ENCODE peak calls at places on chromosomes 3 and 15, in seven cellular contexts. One of them, this sample, is unnamed.

GRCh38 chr15:36507458-36507857 is 72.0 kb upstream of the CDIN1 start:
- DNase-seq in CD8-positive, alpha-beta T cell: no peak
- DNase-seq in fibroblast of pulmonary artery: no peak
- DNase-seq in left lung: no peak
- DNase-seq in cardiac muscle cell: no peak
- DNase-seq in dorsolateral prefrontal cortex: no peak
- DNase-seq in HL-60: no peak
- DNase-seq in this sample: no peak

GRCh38 chr3:76415384-76415783 is 624.5 kb upstream of the ROBO2 start:
- DNase-seq in CD8-positive, alpha-beta T cell: no peak
- DNase-seq in fibroblast of pulmonary artery: no peak
- DNase-seq in left lung: no peak
- DNase-seq in cardiac muscle cell: no peak
- DNase-seq in dorsolateral prefrontal cortex: no peak
- DNase-seq in HL-60: no peak
- DNase-seq in this sample: no peak

GRCh38 chr3:71805691-71806090 is 20.7 kb upstream of the PROK2 start:
- DNase-seq in CD8-positive, alpha-beta T cell: no peak
- DNase-seq in fibroblast of pulmonary artery: no peak
- DNase-seq in left lung: no peak
- DNase-seq in cardiac muscle cell: no peak
- DNase-seq in dorsolateral prefrontal cortex: no peak
- DNase-seq in HL-60: no peak
- DNase-seq in this sample: no peak

GRCh38 chr3:134527037-134527436 is 41.2 kb downstream of the CEP63 start:
- DNase-seq in CD8-positive, alpha-beta T cell: no peak
- DNase-seq in fibroblast of pulmonary artery: no peak
- DNase-seq in left lung: peak
- DNase-seq in cardiac muscle cell: no peak
- DNase-seq in dorsolateral prefrontal cortex: no peak
- DNase-seq in HL-60: peak
- DNase-seq in this sample: no peak

GRCh38 chr15:31379042-31379441 is 52.4 kb downstream of the KLF13 start:
- DNase-seq in CD8-positive, alpha-beta T cell: no peak
- DNase-seq in fibroblast of pulmonary artery: no peak
- DNase-seq in left lung: no peak
- DNase-seq in cardiac muscle cell: no peak
- DNase-seq in dorsolateral prefrontal cortex: no peak
- DNase-seq in HL-60: no peak
- DNase-seq in this sample: no peak

GRCh38 chr15:41153733-41154132 is 37.7 kb upstream of the INO80 start:
- DNase-seq in CD8-positive, alpha-beta T cell: no peak
- DNase-seq in fibroblast of pulmonary artery: no peak
- DNase-seq in left lung: no peak
- DNase-seq in cardiac muscle cell: no peak
- DNase-seq in dorsolateral prefrontal cortex: no peak
- DNase-seq in HL-60: no peak
- DNase-seq in this sample: no peak

GRCh38 chr15:85543741-85544155 is 163.3 kb downstream of the AKAP13 start:
- DNase-seq in CD8-positive, alpha-beta T cell: peak
- DNase-seq in fibroblast of pulmonary artery: no peak
- DNase-seq in left lung: peak
- DNase-seq in cardiac muscle cell: no peak
- DNase-seq in dorsolateral prefrontal cortex: no peak
- DNase-seq in HL-60: peak
- DNase-seq in this sample: no peak

GRCh38 chr3:46729038-46729437 is 11.4 kb upstream of the PRSS50 start:
- DNase-seq in CD8-positive, alpha-beta T cell: no peak
- DNase-seq in fibroblast of pulmonary artery: no peak
- DNase-seq in left lung: no peak
- DNase-seq in cardiac muscle cell: no peak
- DNase-seq in dorsolateral prefrontal cortex: no peak
- DNase-seq in HL-60: no peak
- DNase-seq in this sample: no peak

GRCh38 chr3:122484985-122485384 is 29.8 kb downstream of the KPNA1 start:
- DNase-seq in CD8-positive, alpha-beta T cell: no peak
- DNase-seq in fibroblast of pulmonary artery: peak
- DNase-seq in left lung: no peak
- DNase-seq in cardiac muscle cell: no peak
- DNase-seq in dorsolateral prefrontal cortex: no peak
- DNase-seq in HL-60: no peak
- DNase-seq in this sample: no peak

GRCh38 chr15:44598892-44599291 is 61.9 kb downstream of the EIF3J start:
- DNase-seq in CD8-positive, alpha-beta T cell: no peak
- DNase-seq in fibroblast of pulmonary artery: peak
- DNase-seq in left lung: no peak
- DNase-seq in cardiac muscle cell: no peak
- DNase-seq in dorsolateral prefrontal cortex: no peak
- DNase-seq in HL-60: no peak
- DNase-seq in this sample: no peak

GRCh38 chr3:79263423-79263822 is 504.4 kb downstream of the ROBO1 start:
- DNase-seq in CD8-positive, alpha-beta T cell: no peak
- DNase-seq in fibroblast of pulmonary artery: peak
- DNase-seq in left lung: no peak
- DNase-seq in cardiac muscle cell: no peak
- DNase-seq in dorsolateral prefrontal cortex: no peak
- DNase-seq in HL-60: no peak
- DNase-seq in this sample: no peak

GRCh38 chr3:11774296-11774877 is 72.3 kb downstream of the TAMM41 start:
- DNase-seq in CD8-positive, alpha-beta T cell: no peak
- DNase-seq in fibroblast of pulmonary artery: peak
- DNase-seq in left lung: no peak
- DNase-seq in cardiac muscle cell: peak
- DNase-seq in dorsolateral prefrontal cortex: peak
- DNase-seq in HL-60: no peak
- DNase-seq in this sample: peak

GRCh38 chr15:39881790-39882189 is 38.3 kb downstream of the GPR176 start:
- DNase-seq in CD8-positive, alpha-beta T cell: no peak
- DNase-seq in fibroblast of pulmonary artery: peak
- DNase-seq in left lung: no peak
- DNase-seq in cardiac muscle cell: no peak
- DNase-seq in dorsolateral prefrontal cortex: no peak
- DNase-seq in HL-60: no peak
- DNase-seq in this sample: no peak

GRCh38 chr3:72086051-72086711 is 301.2 kb upstream of the PROK2 start:
- DNase-seq in CD8-positive, alpha-beta T cell: no peak
- DNase-seq in fibroblast of pulmonary artery: peak
- DNase-seq in left lung: no peak
- DNase-seq in cardiac muscle cell: peak
- DNase-seq in dorsolateral prefrontal cortex: no peak
- DNase-seq in HL-60: peak
- DNase-seq in this sample: no peak

GRCh38 chr3:194328080-194328571 is 23.0 kb downstream of the CPN2 start:
- DNase-seq in CD8-positive, alpha-beta T cell: no peak
- DNase-seq in fibroblast of pulmonary artery: peak
- DNase-seq in left lung: no peak
- DNase-seq in cardiac muscle cell: no peak
- DNase-seq in dorsolateral prefrontal cortex: no peak
- DNase-seq in HL-60: peak
- DNase-seq in this sample: no peak

GRCh38 chr3:72338942-72339749 is 509.1 kb downstream of the SHQ1 start:
- DNase-seq in CD8-positive, alpha-beta T cell: no peak
- DNase-seq in fibroblast of pulmonary artery: peak
- DNase-seq in left lung: no peak
- DNase-seq in cardiac muscle cell: no peak
- DNase-seq in dorsolateral prefrontal cortex: no peak
- DNase-seq in HL-60: no peak
- DNase-seq in this sample: no peak

GRCh38 chr3:172181936-172182708 is 142.7 kb downstream of the FNDC3B start:
- DNase-seq in CD8-positive, alpha-beta T cell: no peak
- DNase-seq in fibroblast of pulmonary artery: peak
- DNase-seq in left lung: no peak
- DNase-seq in cardiac muscle cell: peak
- DNase-seq in dorsolateral prefrontal cortex: no peak
- DNase-seq in HL-60: no peak
- DNase-seq in this sample: no peak

GRCh38 chr3:134576426-134576825 is 74.4 kb downstream of the KY start:
- DNase-seq in CD8-positive, alpha-beta T cell: no peak
- DNase-seq in fibroblast of pulmonary artery: no peak
- DNase-seq in left lung: no peak
- DNase-seq in cardiac muscle cell: no peak
- DNase-seq in dorsolateral prefrontal cortex: no peak
- DNase-seq in HL-60: no peak
- DNase-seq in this sample: no peak

GRCh38 chr3:62672270-62672987 is 202.8 kb downstream of the CADPS start:
- DNase-seq in CD8-positive, alpha-beta T cell: no peak
- DNase-seq in fibroblast of pulmonary artery: no peak
- DNase-seq in left lung: no peak
- DNase-seq in cardiac muscle cell: peak
- DNase-seq in dorsolateral prefrontal cortex: no peak
- DNase-seq in HL-60: no peak
- DNase-seq in this sample: no peak

GRCh38 chr3:72427575-72427974 is 420.7 kb downstream of the SHQ1 start:
- DNase-seq in CD8-positive, alpha-beta T cell: no peak
- DNase-seq in fibroblast of pulmonary artery: no peak
- DNase-seq in left lung: no peak
- DNase-seq in cardiac muscle cell: no peak
- DNase-seq in dorsolateral prefrontal cortex: no peak
- DNase-seq in HL-60: no peak
- DNase-seq in this sample: no peak

GRCh38 chr3:57007513-57008415 is 52.7 kb upstream of the SPATA12 start:
- DNase-seq in CD8-positive, alpha-beta T cell: no peak
- DNase-seq in fibroblast of pulmonary artery: peak
- DNase-seq in left lung: peak
- DNase-seq in cardiac muscle cell: no peak
- DNase-seq in dorsolateral prefrontal cortex: no peak
- DNase-seq in HL-60: no peak
- DNase-seq in this sample: no peak

GRCh38 chr3:106161236-106161635 is 292.4 kb upstream of the CBLB start:
- DNase-seq in CD8-positive, alpha-beta T cell: no peak
- DNase-seq in fibroblast of pulmonary artery: no peak
- DNase-seq in left lung: no peak
- DNase-seq in cardiac muscle cell: no peak
- DNase-seq in dorsolateral prefrontal cortex: no peak
- DNase-seq in HL-60: no peak
- DNase-seq in this sample: no peak

GRCh38 chr3:197339841-197340520 is 41.6 kb upstream of the DLG1 start:
- DNase-seq in CD8-positive, alpha-beta T cell: no peak
- DNase-seq in fibroblast of pulmonary artery: peak
- DNase-seq in left lung: no peak
- DNase-seq in cardiac muscle cell: no peak
- DNase-seq in dorsolateral prefrontal cortex: no peak
- DNase-seq in HL-60: no peak
- DNase-seq in this sample: no peak

GRCh38 chr15:22845289-22845900 is 6.9 kb downstream of the NIPA2 start:
- DNase-seq in CD8-positive, alpha-beta T cell: no peak
- DNase-seq in fibroblast of pulmonary artery: no peak
- DNase-seq in left lung: no peak
- DNase-seq in cardiac muscle cell: peak
- DNase-seq in dorsolateral prefrontal cortex: no peak
- DNase-seq in HL-60: no peak
- DNase-seq in this sample: no peak

GRCh38 chr3:164095279-164095678 is 983.0 kb downstream of the SI start:
- DNase-seq in CD8-positive, alpha-beta T cell: no peak
- DNase-seq in fibroblast of pulmonary artery: no peak
- DNase-seq in left lung: no peak
- DNase-seq in cardiac muscle cell: no peak
- DNase-seq in dorsolateral prefrontal cortex: no peak
- DNase-seq in HL-60: no peak
- DNase-seq in this sample: no peak

GRCh38 chr3:197027151-197027895 is 2.3 kb downstream of the MELTF start:
- DNase-seq in CD8-positive, alpha-beta T cell: no peak
- DNase-seq in fibroblast of pulmonary artery: no peak
- DNase-seq in left lung: no peak
- DNase-seq in cardiac muscle cell: no peak
- DNase-seq in dorsolateral prefrontal cortex: no peak
- DNase-seq in HL-60: no peak
- DNase-seq in this sample: peak

GRCh38 chr3:63809607-63810006 is 9.5 kb upstream of the C3orf49 start:
- DNase-seq in CD8-positive, alpha-beta T cell: no peak
- DNase-seq in fibroblast of pulmonary artery: no peak
- DNase-seq in left lung: no peak
- DNase-seq in cardiac muscle cell: no peak
- DNase-seq in dorsolateral prefrontal cortex: no peak
- DNase-seq in HL-60: no peak
- DNase-seq in this sample: no peak

GRCh38 chr3:141793476-141794260 is 30.5 kb downstream of the GRK7 start:
- DNase-seq in CD8-positive, alpha-beta T cell: no peak
- DNase-seq in fibroblast of pulmonary artery: no peak
- DNase-seq in left lung: no peak
- DNase-seq in cardiac muscle cell: no peak
- DNase-seq in dorsolateral prefrontal cortex: no peak
- DNase-seq in HL-60: no peak
- DNase-seq in this sample: no peak
- TF ChIP-seq CTCF in CD8-positive, alpha-beta T cell: no peak
- TF ChIP-seq CTCF in fibroblast of pulmonary artery: peak
- TF ChIP-seq CTCF in left lung: no peak
- TF ChIP-seq CTCF in cardiac muscle cell: peak
- TF ChIP-seq CTCF in dorsolateral prefrontal cortex: no peak
- TF ChIP-seq CTCF in HL-60: no peak
- TF ChIP-seq CTCF in this sample: no peak

GRCh38 chr15:56361978-56362377 is 3.2 kb upstream of the TEX9 start:
- DNase-seq in CD8-positive, alpha-beta T cell: no peak
- DNase-seq in fibroblast of pulmonary artery: no peak
- DNase-seq in left lung: no peak
- DNase-seq in cardiac muscle cell: no peak
- DNase-seq in dorsolateral prefrontal cortex: no peak
- DNase-seq in HL-60: no peak
- DNase-seq in this sample: no peak
- TF ChIP-seq CTCF in CD8-positive, alpha-beta T cell: no peak
- TF ChIP-seq CTCF in fibroblast of pulmonary artery: no peak
- TF ChIP-seq CTCF in left lung: no peak
- TF ChIP-seq CTCF in cardiac muscle cell: no peak
- TF ChIP-seq CTCF in dorsolateral prefrontal cortex: no peak
- TF ChIP-seq CTCF in HL-60: no peak
- TF ChIP-seq CTCF in this sample: no peak

GRCh38 chr3:175149675-175150074 is 290.5 kb downstream of the NAALADL2 start:
- DNase-seq in CD8-positive, alpha-beta T cell: no peak
- DNase-seq in fibroblast of pulmonary artery: peak
- DNase-seq in left lung: no peak
- DNase-seq in cardiac muscle cell: peak
- DNase-seq in dorsolateral prefrontal cortex: no peak
- DNase-seq in HL-60: no peak
- DNase-seq in this sample: no peak

GRCh38 chr3:175144368-175144767 is 285.2 kb downstream of the NAALADL2 start:
- DNase-seq in CD8-positive, alpha-beta T cell: no peak
- DNase-seq in fibroblast of pulmonary artery: no peak
- DNase-seq in left lung: no peak
- DNase-seq in cardiac muscle cell: no peak
- DNase-seq in dorsolateral prefrontal cortex: no peak
- DNase-seq in HL-60: no peak
- DNase-seq in this sample: no peak

GRCh38 chr3:175150812-175151411 is 291.8 kb downstream of the NAALADL2 start:
- DNase-seq in CD8-positive, alpha-beta T cell: no peak
- DNase-seq in fibroblast of pulmonary artery: no peak
- DNase-seq in left lung: no peak
- DNase-seq in cardiac muscle cell: no peak
- DNase-seq in dorsolateral prefrontal cortex: no peak
- DNase-seq in HL-60: no peak
- DNase-seq in this sample: no peak

GRCh38 chr3:175146258-175146657 is 287.1 kb downstream of the NAALADL2 start:
- DNase-seq in CD8-positive, alpha-beta T cell: no peak
- DNase-seq in fibroblast of pulmonary artery: peak
- DNase-seq in left lung: no peak
- DNase-seq in cardiac muscle cell: no peak
- DNase-seq in dorsolateral prefrontal cortex: no peak
- DNase-seq in HL-60: no peak
- DNase-seq in this sample: no peak
- TF ChIP-seq CTCF in CD8-positive, alpha-beta T cell: no peak
- TF ChIP-seq CTCF in fibroblast of pulmonary artery: peak
- TF ChIP-seq CTCF in left lung: peak
- TF ChIP-seq CTCF in cardiac muscle cell: peak
- TF ChIP-seq CTCF in dorsolateral prefrontal cortex: no peak
- TF ChIP-seq CTCF in HL-60: no peak
- TF ChIP-seq CTCF in this sample: peak

GRCh38 chr15:67181221-67181639 is 73.2 kb downstream of the AAGAB start:
- DNase-seq in CD8-positive, alpha-beta T cell: no peak
- DNase-seq in fibroblast of pulmonary artery: no peak
- DNase-seq in left lung: no peak
- DNase-seq in cardiac muscle cell: no peak
- DNase-seq in dorsolateral prefrontal cortex: no peak
- DNase-seq in HL-60: no peak
- DNase-seq in this sample: no peak
- TF ChIP-seq CTCF in CD8-positive, alpha-beta T cell: no peak
- TF ChIP-seq CTCF in fibroblast of pulmonary artery: no peak
- TF ChIP-seq CTCF in left lung: no peak
- TF ChIP-seq CTCF in cardiac muscle cell: no peak
- TF ChIP-seq CTCF in dorsolateral prefrontal cortex: no peak
- TF ChIP-seq CTCF in HL-60: no peak
- TF ChIP-seq CTCF in this sample: no peak

This sample was measured in D721Med.